ENCODE peak calls at places on chromosomes 6 and 20, in eight cellular contexts. G, K, V, Y, R, C, E and H are unnamed samples.

GRCh38 chr20:49854190-49854875 is 41.7 kb downstream of the SLC9A8 start:
- DNase-seq in E (no peak), Y (no peak), V (no peak), C (no peak), G (peak; percentile 73), R (no peak), K (no peak), H (no peak)

GRCh38 chr20:38369387-38369786 is 23.1 kb downstream of the LBP start:
- DNase-seq in C (no peak), V (no peak), G (no peak), Y (no peak), R (no peak), K (no peak), E (peak; percentile 71), H (no peak)

GRCh38 chr20:50221501-50222323 is 31.1 kb downstream of the CEBPB start:
- DNase-seq in V (no peak), C (no peak), G (no peak), E (no peak), Y (no peak), K (peak; percentile 23), R (peak; percentile 60), H (peak; percentile 82)

GRCh38 chr6:34181903-34182302 is 36.0 kb upstream of the GRM4 start:
- DNase-seq in V (no peak), G (no peak), C (no peak), Y (no peak), E (no peak), R (peak; percentile 35), K (no peak), H (peak; percentile 29)

GRCh38 chr6:45483021-45483420 is 105.3 kb upstream of the SUPT3H start:
- DNase-seq in C (no peak), G (no peak), K (peak; percentile 92), V (no peak), R (no peak), Y (no peak), E (no peak), H (no peak)

GRCh38 chr6:155121699-155122098 is 126.6 kb downstream of the TIAM2 start:
- DNase-seq in R (no peak), G (peak; percentile 79), Y (no peak), V (no peak), E (no peak), C (peak; percentile 52), K (no peak), H (no peak)

GRCh38 chr6:15132854-15133670 is 112.8 kb upstream of the JARID2 start:
- DNase-seq in K (no peak), R (no peak), G (no peak), Y (no peak), C (no peak), V (no peak), E (no peak), H (no peak)

GRCh38 chr6:56570434-56571359 is 72.0 kb downstream of the DST start:
- DNase-seq in K (no peak), V (peak; percentile 70), G (peak; percentile 76), C (no peak), R (no peak), Y (no peak), E (peak; percentile 32), H (no peak)

GRCh38 chr6:23040899-23041298 is 471.5 kb downstream of the HDGFL1 start:
- DNase-seq in R (no peak), G (no peak), K (no peak), E (no peak), V (no peak), C (no peak), Y (no peak), H (no peak)

GRCh38 chr20:61701802-61702201 is 363.9 kb downstream of the TAF4 start:
- DNase-seq in K (no peak), E (no peak), R (peak; percentile 9), V (no peak), Y (no peak), C (no peak), G (no peak), H (no peak)

GRCh38 chr6:150720774-150721233 is 121.1 kb downstream of the PLEKHG1 start:
- DNase-seq in K (no peak), V (peak; percentile 97), Y (no peak), R (no peak), C (no peak), G (no peak), E (no peak), H (no peak)

GRCh38 chr6:85674604-85675003 is 31.9 kb upstream of the SYNCRIP start:
- DNase-seq in G (peak; percentile 14), C (no peak), Y (no peak), V (no peak), E (no peak), K (no peak), R (no peak), H (no peak)

GRCh38 chr20:19210426-19211155 is 1.9 kb upstream of the SLC24A3 start:
- DNase-seq in C (no peak), K (peak; percentile 54), R (no peak), G (no peak), Y (no peak), V (no peak), E (no peak), H (no peak)

GRCh38 chr20:54180931-54181330 is 7.1 kb upstream of the CYP24A1 start:
- DNase-seq in G (no peak), R (no peak), C (no peak), K (no peak), V (no peak), E (no peak), Y (no peak), H (no peak)

GRCh38 chr6:127376685-127377084 is 33.3 kb upstream of the ECHDC1 start:
- DNase-seq in K (no peak), C (no peak), R (no peak), Y (no peak), V (no peak), E (no peak), G (no peak), H (no peak)

GRCh38 chr6:10237284-10238043 is 177.4 kb downstream of the TFAP2A start:
- DNase-seq in V (no peak), Y (no peak), E (no peak), C (no peak), G (no peak), K (no peak), R (no peak), H (no peak)

GRCh38 chr6:3825851-3826581 is 23.2 kb upstream of the FAM50B start:
- DNase-seq in G (peak; percentile 33), E (no peak), Y (peak; percentile 61), V (no peak), K (peak; percentile 92), C (no peak), R (peak; percentile 95), H (peak; percentile 97)

GRCh38 chr6:108874470-108875160 is 26.4 kb downstream of the ARMC2 start:
- DNase-seq in K (no peak), V (no peak), Y (no peak), R (no peak), E (peak; percentile 22), C (no peak), G (no peak), H (no peak)

GRCh38 chr6:24930386-24930785 is 5.4 kb downstream of the RIPOR2 start:
- DNase-seq in G (no peak), K (no peak), C (no peak), R (no peak), Y (no peak), V (no peak), E (no peak), H (no peak)

GRCh38 chr6:130366011-130366963 is at the start of gene TMEM200A:
- DNase-seq in G (no peak), E (no peak), K (peak; percentile 31), Y (peak; percentile 65), R (peak; percentile 85), C (peak; percentile 66), V (no peak), H (peak; percentile 82)

GRCh38 chr6:125444234-125444949 is 142.6 kb upstream of the HDDC2 start:
- DNase-seq in C (no peak), G (peak; percentile 5), R (peak; percentile 74), K (no peak), Y (no peak), V (no peak), E (no peak), H (peak; percentile 85)

GRCh38 chr20:33731693-33732165 is at the start of gene ZNF341:
- DNase-seq in K (peak; percentile 67), R (peak; percentile 96), G (peak; percentile 75), Y (peak; percentile 87), C (peak; percentile 90), V (peak; percentile 74), E (peak; percentile 70), H (peak; percentile 97)

GRCh38 chr6:20202699-20203302 is 9.5 kb downstream of the MBOAT1 start:
- DNase-seq in Y (no peak), R (no peak), E (no peak), C (no peak), G (no peak), K (no peak), V (no peak), H (no peak)

GRCh38 chr6:21325201-21325856 is 268.2 kb upstream of the SOX4 start:
- DNase-seq in R (no peak), G (no peak), Y (no peak), E (no peak), C (no peak), V (peak; percentile 72), K (no peak), H (no peak)

GRCh38 chr20:18287546-18287914 is 797 bp upstream of the ZNF133 start:
- DNase-seq in K (no peak), R (peak; percentile 77), E (no peak), G (no peak), Y (no peak), C (no peak), V (no peak), H (no peak)

GRCh38 chr20:41005361-41005729 is 23.3 kb upstream of the TOP1 start:
- DNase-seq in R (peak; percentile 96), G (peak; percentile 37), C (no peak), E (peak; percentile 48), V (no peak), Y (no peak), K (peak; percentile 82), H (peak; percentile 95)

GRCh38 chr6:14841901-14842421 is 403.9 kb upstream of the JARID2 start:
- DNase-seq in C (no peak), E (no peak), G (no peak), Y (no peak), K (peak; percentile 98), R (no peak), V (no peak), H (no peak)

GRCh38 chr6:159692303-159693127 is 526 bp downstream of the SOD2 start:
- DNase-seq in K (no peak), E (peak; percentile 38), G (peak; percentile 49), R (peak; percentile 85), C (peak; percentile 46), Y (peak; percentile 40), V (peak; percentile 30), H (peak; percentile 87)

GRCh38 chr20:50085481-50086365 is 27.2 kb downstream of the UBE2V1 start:
- DNase-seq in Y (peak; percentile 50), G (peak; percentile 82), K (peak; percentile 35), C (peak; percentile 50), R (no peak), V (peak; percentile 15), E (peak; percentile 76), H (peak; percentile 77)

GRCh38 chr6:79313254-79313653 is 78.8 kb upstream of the HMGN3 start:
- DNase-seq in Y (no peak), V (no peak), R (no peak), E (no peak), G (no peak), K (no peak), C (no peak), H (no peak)

GRCh38 chr6:168208854-168209253 is 110.7 kb downstream of the DACT2 start:
- DNase-seq in V (no peak), C (peak; percentile 79), Y (no peak), E (no peak), K (no peak), R (no peak), G (no peak), H (peak; percentile 25)

GRCh38 chr6:12008366-12009179 is 3.5 kb upstream of the HIVEP1 start:
- DNase-seq in K (no peak), R (peak; percentile 96), C (peak; percentile 73), E (peak; percentile 72), Y (peak; percentile 87), G (peak; percentile 53), V (peak; percentile 87), H (peak; percentile 96)

GRCh38 chr6:26026833-26027490 is 60.3 kb upstream of the HFE start:
- DNase-seq in E (peak; percentile 95), R (peak; percentile 96), K (peak; percentile 89), C (peak; percentile 84), V (peak; percentile 99), G (peak; percentile 98), Y (peak; percentile 76), H (peak; percentile 95)